ENCODE peak calls at places on chromosome 4, in seven cellular contexts. A is right lobe of liver, L is PC-3, F is vagina, Y is astrocyte, V is GM12878, C is mammary epithelial cell. D is an unnamed sample.

GRCh38 chr4:18319456-18319855 is 297.9 kb upstream of the LCORL start:
- DNase-seq in Y (no peak), C (no peak), V (no peak), A (no peak), L (no peak), F (no peak), D (no peak)

GRCh38 chr4:15088394-15089041 is 86.2 kb downstream of the CPEB2 start:
- DNase-seq in A (no peak), V (no peak), C (no peak), F (no peak), L (no peak), Y (no peak), D (no peak)

GRCh38 chr4:180538384-180539052 is 1704.7 kb upstream of the TENM3 start:
- DNase-seq in C (no peak), Y (no peak), F (no peak), A (no peak), L (no peak), V (no peak), D (no peak)

GRCh38 chr4:153084939-153085630 is 119.2 kb upstream of the TRIM2 start:
- DNase-seq in Y (peak; percentile 51), F (no peak), C (peak; percentile 74), L (peak; percentile 76), A (peak; percentile 79), V (peak; percentile 37), D (no peak)

GRCh38 chr4:2251795-2252529 is 9.9 kb downstream of the MXD4 start:
- DNase-seq in V (no peak), F (no peak), C (no peak), A (peak; percentile 33), L (no peak), Y (no peak), D (no peak)

GRCh38 chr4:88188738-88189417 is 30.4 kb upstream of the ABCG2 start:
- DNase-seq in L (no peak), F (no peak), Y (no peak), A (no peak), V (no peak), C (peak; percentile 56), D (peak; percentile 18)

GRCh38 chr4:82833696-82834313 is 35.2 kb upstream of the SCD5 start:
- DNase-seq in L (peak; percentile 68), F (no peak), C (peak; percentile 69), Y (peak; percentile 84), A (no peak), V (no peak), D (peak; percentile 45)

GRCh38 chr4:26596843-26597242 is 13.0 kb downstream of the TBC1D19 start:
- DNase-seq in L (peak; percentile 2), F (no peak), C (no peak), Y (no peak), A (no peak), V (no peak), D (no peak)

GRCh38 chr4:150479665-150480064 is 102.3 kb upstream of the MAB21L2 start:
- DNase-seq in C (no peak), A (no peak), V (no peak), L (no peak), F (no peak), Y (no peak), D (no peak)

GRCh38 chr4:175661437-175661836 is 150.6 kb downstream of the GPM6A start:
- DNase-seq in Y (no peak), C (no peak), L (no peak), F (no peak), A (no peak), V (no peak), D (no peak)

GRCh38 chr4:25358515-25359275 is 18.4 kb upstream of the ANAPC4 start:
- DNase-seq in A (no peak), Y (no peak), C (peak; percentile 50), F (no peak), L (peak; percentile 56), V (no peak), D (peak; percentile 43)

DNA sequence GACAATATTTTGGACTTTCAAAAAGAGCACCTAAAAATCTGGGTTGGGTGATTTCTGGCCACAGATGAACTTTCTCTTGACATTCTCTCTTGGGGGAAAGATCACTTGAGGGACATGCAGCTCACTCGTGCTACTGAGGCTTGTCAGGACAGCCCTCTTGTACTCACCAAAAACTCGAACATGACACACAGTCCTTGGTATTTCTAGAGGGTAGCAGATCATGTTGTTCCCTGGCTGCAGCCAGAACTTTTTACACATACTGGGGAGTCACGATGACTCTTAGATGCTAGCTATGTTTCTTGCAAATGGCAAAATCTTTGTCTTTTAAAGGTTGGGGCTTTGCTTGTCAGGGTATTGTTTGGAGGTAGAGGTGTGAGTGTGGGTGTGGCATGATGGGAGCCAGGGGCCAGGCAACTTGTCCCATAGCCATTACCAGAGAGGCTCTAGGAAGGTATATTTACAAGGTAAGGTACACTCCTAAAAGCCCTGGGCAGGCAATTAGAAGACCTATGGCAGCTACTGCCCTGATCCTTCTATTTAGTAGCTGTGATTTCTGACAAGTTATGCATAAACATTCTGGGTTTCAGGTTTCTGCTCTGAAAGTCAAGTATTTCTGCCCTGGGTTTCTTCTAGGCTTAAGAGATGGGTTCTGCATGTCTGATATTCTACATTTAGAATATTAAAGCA is 241.7 kb upstream of the TLL1 start:
- DNase-seq in C (peak; percentile 87), F (no peak), L (no peak), V (no peak), Y (no peak), A (no peak), D (peak; percentile 51)
- H3K27ac ChIP-seq in C (peak overlapping the region; percentile 66), F (no peak overlapping the region), L (no peak overlapping the region), V (no peak overlapping the region), Y (no peak overlapping the region), A (no peak overlapping the region), D (peak overlapping the region; percentile 36)

GRCh38 chr4:56186808-56187523 is 200.3 kb downstream of the AASDH start:
- DNase-seq in A (no peak), V (no peak), C (no peak), L (no peak), F (no peak), Y (no peak), D (no peak)

GRCh38 chr4:56182356-56182755 is 204.9 kb downstream of the AASDH start:
- DNase-seq in V (no peak), C (no peak), L (no peak), F (no peak), A (no peak), Y (no peak), D (no peak)

GRCh38 chr4:56183344-56183959 is 203.8 kb downstream of the AASDH start:
- DNase-seq in C (no peak), F (no peak), V (peak; percentile 7), A (no peak), Y (no peak), L (no peak), D (no peak)

GRCh38 chr4:56184214-56184613 is 203.1 kb downstream of the AASDH start:
- DNase-seq in F (no peak), L (no peak), Y (no peak), C (no peak), A (no peak), V (no peak), D (no peak)

DNA sequence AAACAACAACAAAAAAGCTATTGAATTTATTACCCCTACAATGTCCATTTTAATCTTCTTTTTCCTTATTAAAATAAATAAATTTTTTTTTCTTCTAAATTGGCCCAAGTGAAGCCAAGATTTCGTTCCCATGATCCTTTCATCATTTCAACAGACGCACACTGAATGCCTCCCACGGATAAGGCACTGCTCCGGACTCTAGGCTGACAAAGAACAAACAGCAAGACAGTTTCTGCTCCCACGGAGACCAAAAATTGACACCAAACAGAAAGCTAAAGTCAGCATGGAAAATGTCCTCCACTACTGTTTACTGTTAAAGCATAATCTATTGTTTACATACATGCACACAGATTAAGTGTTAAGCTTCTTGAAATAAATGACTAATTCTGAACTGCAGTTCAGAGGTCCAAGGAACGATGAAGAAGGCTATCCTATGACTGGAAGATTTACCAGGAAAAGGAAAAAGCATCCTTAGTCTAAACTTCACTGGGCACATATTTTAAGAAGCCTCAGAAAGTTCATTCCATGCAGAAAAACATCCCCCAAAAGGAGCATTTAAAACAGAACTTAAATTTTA is 199.6 kb downstream of the AASDH start:
- DNase-seq in V (no peak), L (no peak), A (no peak), C (no peak), Y (no peak), F (no peak), D (no peak)
- H3K27ac ChIP-seq in V (no peak overlapping the region), L (no peak overlapping the region), A (no peak overlapping the region), C (no peak overlapping the region), Y (no peak overlapping the region), F (no peak overlapping the region), D (no peak overlapping the region)

GRCh38 chr4:8575457-8575856 is 4.7 kb upstream of the GPR78 start:
- DNase-seq in L (no peak), Y (no peak), A (peak; percentile 39), V (no peak), C (no peak), F (no peak), D (no peak)
- H3K27ac ChIP-seq in L (no peak overlapping the region), Y (no peak overlapping the region), A (no peak overlapping the region), V (no peak overlapping the region), C (no peak overlapping the region), F (no peak overlapping the region), D (no peak overlapping the region)

GRCh38 chr4:16187455-16187854 is 38.8 kb downstream of the TAPT1 start:
- DNase-seq in F (no peak), L (no peak), A (no peak), V (no peak), Y (no peak), C (no peak), D (no peak)
- H3K27ac ChIP-seq in F (no peak overlapping the region), L (no peak overlapping the region), A (no peak overlapping the region), V (no peak overlapping the region), Y (no peak overlapping the region), C (no peak overlapping the region), D (no peak overlapping the region)

GRCh38 chr4:173519130-173520101 is 10.6 kb downstream of the HAND2 start:
- DNase-seq in C (no peak), V (no peak), A (no peak), F (peak; percentile 40), Y (no peak), L (no peak), D (no peak)

GRCh38 chr4:173520921-173521473 is 9.0 kb downstream of the HAND2 start:
- DNase-seq in L (no peak), C (no peak), F (peak; percentile 28), A (no peak), Y (no peak), V (no peak), D (no peak)

GRCh38 chr4:173516621-173517612 is 13.1 kb downstream of the HAND2 start:
- DNase-seq in C (no peak), F (no peak), L (no peak), V (no peak), Y (no peak), A (no peak), D (no peak)

GRCh38 chr4:173517781-173518371 is 12.2 kb downstream of the HAND2 start:
- DNase-seq in A (no peak), V (no peak), F (peak; percentile 61), L (no peak), C (no peak), Y (no peak), D (no peak)

DNA sequence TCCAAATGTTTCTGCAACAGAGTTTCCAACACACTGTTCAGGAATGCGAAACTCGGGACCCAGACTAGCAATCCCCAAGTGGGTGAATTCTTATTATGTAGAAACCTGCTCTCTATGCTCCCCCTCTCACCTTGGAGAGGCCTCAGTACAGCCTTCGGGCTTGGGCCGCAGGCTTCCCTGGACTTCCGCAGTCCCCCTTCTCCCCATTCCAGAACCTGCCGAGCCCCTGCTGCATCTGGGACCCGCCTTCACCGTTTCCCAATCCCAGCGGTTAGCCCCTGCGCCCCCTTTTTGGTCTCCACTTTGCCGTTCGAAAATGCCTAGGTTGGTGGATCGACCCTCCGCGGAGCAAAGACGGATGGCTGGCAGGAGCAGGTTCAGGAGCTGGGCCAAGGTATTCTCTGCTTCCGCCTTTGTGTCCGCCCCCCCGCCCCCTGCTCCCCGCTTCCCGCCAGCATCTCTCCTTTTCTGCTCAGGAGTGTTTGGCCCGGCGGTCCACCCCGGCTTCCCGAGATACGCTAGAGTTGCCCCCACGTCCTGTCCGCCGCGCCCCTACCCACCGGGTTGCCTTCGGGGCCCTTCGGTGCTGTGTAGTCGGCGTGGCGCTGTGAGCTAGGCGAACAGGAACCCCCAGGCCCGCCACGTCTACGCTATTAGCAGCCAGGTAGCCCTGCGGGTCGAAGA is 11.5 kb downstream of the HAND2 start:
- DNase-seq in L (no peak), A (no peak), Y (no peak), V (no peak), C (no peak), F (peak; percentile 72), D (no peak)
- H3K27ac ChIP-seq in L (no peak overlapping the region), A (peak overlapping the region; percentile 63), Y (no peak overlapping the region), V (no peak overlapping the region), C (no peak overlapping the region), F (peak overlapping the region; percentile 37), D (no peak overlapping the region)